ENCODE peak calls at places on chromosomes 1 and 21, in eight cellular contexts. I, B, S, Y, W, J, O and D are unnamed samples.

GRCh38 chr1:50529510-50529909 is 106.3 kb upstream of the DMRTA2 start:
- DNase-seq in I (no peak), B (no peak), S (no peak), Y (no peak), W (no peak), J (no peak), O (no peak), D (no peak)

GRCh38 chr1:238647877-238648276 is 738.5 kb upstream of the CHRM3 start:
- DNase-seq in I (no peak), B (peak), S (no peak), Y (no peak), W (no peak), J (no peak), O (peak), D (peak)

GRCh38 chr1:77540501-77541161 is 141.8 kb downstream of the ZZZ3 start:
- DNase-seq in I (no peak), B (peak), S (no peak), Y (no peak), W (no peak), J (no peak), O (peak), D (no peak)

GRCh38 chr1:43270421-43271095 is 775 bp downstream of the TMEM125 start:
- DNase-seq in I (peak), B (no peak), S (no peak), Y (no peak), W (no peak), J (peak), O (no peak), D (no peak)

GRCh38 chr1:53262000-53262399 is 23.7 kb upstream of the MAGOH start:
- DNase-seq in I (no peak), B (no peak), S (no peak), Y (no peak), W (no peak), J (no peak), O (no peak), D (no peak)

GRCh38 chr21:39527664-39528381 is 76.1 kb downstream of the SH3BGR start:
- DNase-seq in I (peak), B (no peak), S (no peak), Y (no peak), W (no peak), J (no peak), O (no peak), D (no peak)

GRCh38 chr1:242224426-242224825 is 225.5 kb upstream of the MAP1LC3C start:
- DNase-seq in I (no peak), B (no peak), S (no peak), Y (no peak), W (no peak), J (no peak), O (no peak), D (no peak)

GRCh38 chr21:32770514-32771133 is 931 bp downstream of the PAXBP1 start:
- DNase-seq in I (no peak), B (no peak), S (no peak), Y (no peak), W (no peak), J (peak), O (no peak), D (peak)

GRCh38 chr21:29896884-29897283 is 42.9 kb downstream of the GRIK1 start:
- DNase-seq in I (no peak), B (no peak), S (no peak), Y (no peak), W (no peak), J (no peak), O (no peak), D (no peak)

DNA sequence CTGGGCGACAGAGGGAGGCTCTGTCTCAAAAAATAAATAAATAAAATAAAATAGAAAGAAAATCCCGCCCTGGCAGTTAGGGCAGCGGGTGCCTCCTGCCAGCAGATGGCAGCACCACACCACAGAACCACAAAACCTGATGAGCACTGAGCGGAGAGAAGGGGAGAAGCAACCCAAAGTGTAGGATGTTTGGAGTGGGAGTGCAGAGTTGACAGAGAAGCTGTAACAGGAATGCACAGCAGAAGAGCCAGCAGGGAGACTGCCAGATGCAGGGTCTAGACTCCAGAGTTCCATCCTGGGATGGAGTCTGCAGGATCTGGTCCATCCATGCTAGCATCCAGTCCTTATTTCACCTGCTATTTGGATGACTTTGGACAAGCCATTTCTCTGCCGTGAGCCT is 29.7 kb upstream of the KIRREL1 start:
- DNase-seq in I (peak), B (no peak), S (peak), Y (no peak), W (peak), J (no peak), O (peak), D (peak)
- H3K4me3 ChIP-seq in I (no peak), B (no peak), S (no peak), Y (no peak), W (no peak), J (no peak), O (no peak), D (no peak)

GRCh38 chr1:9593147-9593491 is 4.4 kb downstream of the TMEM201 start:
- DNase-seq in I (no peak), B (no peak), S (no peak), Y (no peak), W (no peak), J (no peak), O (no peak), D (no peak)
- H3K4me3 ChIP-seq in I (no peak), B (no peak), S (no peak), Y (peak), W (peak), J (peak), O (no peak), D (no peak)

DNA sequence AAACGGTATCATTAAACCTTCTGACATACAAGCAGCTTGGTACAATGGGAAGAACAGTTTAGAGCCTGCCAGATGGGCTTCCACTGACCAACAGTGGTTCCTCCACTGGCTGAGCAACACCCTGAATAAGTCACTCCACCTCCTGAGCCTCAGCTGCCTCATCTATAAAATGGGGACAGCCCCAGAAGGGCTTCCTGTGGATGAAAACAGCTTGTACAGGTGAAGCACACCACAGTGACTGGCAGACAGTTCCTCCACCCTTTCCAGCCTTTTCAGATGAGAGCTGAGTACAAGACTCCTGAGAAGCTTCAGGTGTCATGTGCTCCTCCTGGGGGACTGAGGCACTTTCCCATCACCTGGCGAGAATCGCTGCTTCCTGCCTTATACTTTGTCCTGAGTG is 2.1 kb downstream of the CAPZB start:
- DNase-seq in I (peak), B (no peak), S (peak), Y (no peak), W (no peak), J (no peak), O (no peak), D (no peak)
- H3K4me3 ChIP-seq in I (peak), B (peak), S (peak), Y (peak), W (peak), J (peak), O (peak), D (peak)

GRCh38 chr1:201537467-201537866 is 1.5 kb upstream of the NAV1 start:
- DNase-seq in I (no peak), B (no peak), S (no peak), Y (no peak), W (no peak), J (no peak), O (no peak), D (no peak)

GRCh38 chr1:201537966-201538617 is 835 bp upstream of the NAV1 start:
- DNase-seq in I (no peak), B (no peak), S (no peak), Y (no peak), W (no peak), J (no peak), O (peak), D (no peak)

GRCh38 chr1:201535778-201536245 is 3.1 kb upstream of the NAV1 start:
- DNase-seq in I (no peak), B (no peak), S (no peak), Y (no peak), W (no peak), J (no peak), O (peak), D (no peak)

GRCh38 chr1:201536542-201536941 is 2.4 kb upstream of the NAV1 start:
- DNase-seq in I (peak), B (no peak), S (no peak), Y (no peak), W (no peak), J (peak), O (peak), D (peak)

GRCh38 chr1:201537028-201537427 is 1.9 kb upstream of the NAV1 start:
- DNase-seq in I (no peak), B (no peak), S (no peak), Y (no peak), W (no peak), J (no peak), O (peak), D (no peak)
- H3K4me3 ChIP-seq in I (no peak), B (no peak), S (no peak), Y (no peak), W (no peak), J (no peak), O (peak), D (peak)

DNA sequence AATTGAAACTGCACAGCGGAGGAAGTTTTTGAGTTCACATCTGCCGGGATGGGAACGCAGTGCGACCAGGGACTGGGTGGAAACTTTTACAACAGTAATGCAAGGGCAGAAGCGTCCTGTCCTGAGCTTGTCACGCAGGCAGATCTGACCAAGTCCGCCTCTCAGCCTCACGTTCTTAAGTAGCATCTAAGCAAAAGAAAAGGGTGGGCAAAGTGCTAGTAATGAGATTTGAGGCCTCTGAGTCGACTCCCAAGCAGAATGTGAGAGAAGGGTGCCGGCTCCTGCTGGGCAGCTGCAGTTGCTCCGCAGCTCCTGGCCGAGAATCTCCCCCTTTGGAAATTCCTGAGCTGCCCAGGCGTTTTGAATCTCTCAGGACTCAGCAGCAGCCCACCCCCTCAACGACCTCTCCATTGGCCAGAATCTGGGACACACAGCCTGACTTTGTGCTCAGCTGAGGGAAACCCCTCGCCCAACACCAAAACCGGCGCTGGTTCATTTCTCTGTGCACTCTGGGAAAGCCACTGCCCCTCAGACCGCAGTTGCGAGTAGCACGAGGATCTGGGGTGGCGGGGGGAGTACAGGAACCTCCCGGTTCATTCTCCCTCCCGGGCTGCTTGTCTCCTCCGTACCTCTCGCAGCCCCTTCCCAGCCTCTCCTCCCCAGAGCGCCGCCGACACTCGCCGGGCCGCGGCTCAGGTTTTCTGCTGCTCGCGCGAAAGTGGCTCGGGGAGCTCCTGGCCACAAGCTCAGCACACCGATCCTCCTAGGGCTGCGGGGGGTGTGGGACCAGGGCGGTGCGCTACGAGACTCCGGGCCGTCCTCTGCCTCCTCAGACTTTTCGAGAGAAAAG is 898 bp upstream of the S1PR1 start:
- DNase-seq in I (peak), B (no peak), S (peak), Y (no peak), W (peak), J (no peak), O (peak), D (peak)
- H3K4me3 ChIP-seq in I (peak), B (peak), S (peak), Y (peak), W (peak), J (peak), O (peak), D (peak)